ENCODE peak calls at places on chromosomes 6 and 20, in four cellular contexts. O is stimulated activated naive CD8-positive, alpha-beta T cell treated with anti-CD3 and anti-CD28 coated beads, Interleukin-15, amount 100 ng/mL, for 72 hours; U is AG04450; P is choroid plexus epithelial cell. L is an unnamed sample.

GRCh38 chr6:31680841-31681671 is at the start of gene LY6G5C:
- DNase-seq in O (peak), U (peak), P (peak), L (peak)

GRCh38 chr20:45343445-45343866 is 4.8 kb downstream of the SDC4 start:
- DNase-seq in O (no peak), P (no peak), U (no peak), L (no peak)

GRCh38 chr20:57794600-57795346 is 85.0 kb upstream of the PMEPA1 start:
- DNase-seq in P (peak), O (no peak), U (no peak), L (no peak)

GRCh38 chr20:47043076-47043475 is 148.4 kb downstream of the EYA2 start:
- DNase-seq in O (no peak), U (no peak), P (peak), L (no peak)

GRCh38 chr20:50295345-50295744 is 104.7 kb downstream of the CEBPB start:
- DNase-seq in P (no peak), U (no peak), O (no peak), L (no peak)

GRCh38 chr6:143449731-143450452 is 603 bp downstream of the ADAT2 start:
- DNase-seq in U (no peak), O (peak), P (peak), L (peak)

GRCh38 chr20:55160022-55160421 is 684.6 kb downstream of the DOK5 start:
- DNase-seq in P (no peak), O (no peak), U (no peak), L (no peak)

GRCh38 chr6:149990672-149991402 is 27.1 kb downstream of the ULBP1 start:
- DNase-seq in O (peak), P (no peak), U (no peak), L (no peak)

GRCh38 chr6:3868544-3868943 is 19.4 kb downstream of the FAM50B start:
- DNase-seq in U (no peak), P (no peak), O (no peak), L (no peak)

GRCh38 chr20:57856658-57857057 is 146.8 kb upstream of the PMEPA1 start:
- DNase-seq in P (no peak), O (peak), U (no peak), L (no peak)

GRCh38 chr6:120279706-120280105 is 930.1 kb upstream of the MAN1A1 start:
- DNase-seq in U (no peak), O (no peak), P (no peak), L (no peak)

L was measured in effector CD8-positive, alpha-beta T cell.